ENCODE peak calls at places on chromosomes 12 and 14, in six cellular contexts. G is A549, Y is K562, K is IMR-90, H is GM12878, X is HepG2. E is an unnamed sample.

GRCh38 chr14:101727611-101728010 is 33.9 kb upstream of the PPP2R5C start:
- DNase-seq in G (no peak), Y (no peak), K (no peak), H (no peak), X (no peak), E (no peak)

GRCh38 chr12:42094277-42094676 is 50.4 kb downstream of the GXYLT1 start:
- DNase-seq in G (peak), Y (peak), K (peak), H (no peak), X (no peak), E (no peak)

GRCh38 chr12:10385181-10385613 is 4.6 kb downstream of the KLRK1 start:
- DNase-seq in G (peak), Y (no peak), K (peak), H (no peak), X (peak), E (no peak)

GRCh38 chr12:120365675-120366340 is 3.2 kb downstream of the MSI1 start:
- DNase-seq in G (no peak), Y (no peak), K (no peak), H (no peak), X (peak), E (no peak)

GRCh38 chr12:69585189-69586062 is at the start of gene CCT2:
- DNase-seq in G (peak), Y (peak), K (peak), H (peak), X (peak), E (peak)

GRCh38 chr14:73478684-73479083 is 12.0 kb upstream of the RIOX1 start:
- DNase-seq in G (no peak), Y (no peak), K (no peak), H (no peak), X (peak), E (no peak)

GRCh38 chr14:92644601-92645515 is 103.6 kb downstream of the LGMN start:
- DNase-seq in G (no peak), Y (no peak), K (no peak), H (no peak), X (no peak), E (no peak)

GRCh38 chr14:73674986-73675385 is 30.2 kb downstream of the DNAL1 start:
- DNase-seq in G (no peak), Y (no peak), K (no peak), H (no peak), X (no peak), E (no peak)

GRCh38 chr14:32939254-32940065 is 781 bp downstream of the NPAS3 start:
- DNase-seq in G (no peak), Y (no peak), K (peak), H (no peak), X (no peak), E (peak)

GRCh38 chr12:116142936-116143882 is 134.3 kb downstream of the MED13L start:
- DNase-seq in G (peak), Y (no peak), K (peak), H (no peak), X (no peak), E (no peak)

GRCh38 chr14:80678436-80678835 is 263.1 kb downstream of the CEP128 start:
- DNase-seq in G (no peak), Y (no peak), K (peak), H (no peak), X (no peak), E (no peak)

GRCh38 chr14:92449404-92449975 is 64.1 kb upstream of the RIN3 start:
- DNase-seq in G (no peak), Y (no peak), K (no peak), H (no peak), X (no peak), E (no peak)

DNA sequence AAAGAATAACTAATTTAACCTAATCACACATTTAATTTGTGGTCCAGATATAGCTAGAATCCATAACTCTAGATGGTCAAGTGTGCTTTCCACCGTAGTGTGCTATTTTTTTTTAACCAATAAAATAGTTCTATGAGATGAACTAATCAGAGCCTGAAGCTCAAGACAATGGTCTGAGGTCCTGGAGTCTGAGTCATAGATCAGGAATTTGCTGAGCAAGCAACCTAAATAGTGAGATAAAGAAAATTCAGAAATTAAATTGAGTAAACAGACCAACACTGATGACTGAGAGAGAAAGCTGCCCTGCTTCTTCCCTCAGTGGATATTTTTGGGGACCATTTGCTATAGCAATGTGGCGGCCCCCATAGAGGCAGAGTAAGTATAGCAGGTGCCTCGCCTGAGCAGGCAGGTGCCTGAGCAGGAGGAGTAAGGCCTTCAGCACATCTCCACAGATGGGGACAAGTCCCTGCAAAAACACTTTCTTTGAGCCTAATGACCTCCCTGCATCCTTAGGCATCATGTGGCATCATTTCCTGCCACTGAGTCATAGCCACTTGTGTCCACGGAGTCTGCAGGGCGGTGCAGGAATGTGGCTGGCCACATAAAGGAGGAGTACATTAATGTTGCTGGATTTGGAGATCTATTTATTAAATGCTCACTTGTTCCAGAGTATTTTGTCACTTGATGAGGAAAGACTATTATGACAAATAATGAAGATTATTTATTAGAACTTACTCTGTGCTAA is 13.9 kb upstream of the CLEC4E start:
- DNase-seq in G (peak), Y (no peak), K (peak), H (no peak), X (no peak), E (no peak)
- TF ChIP-seq BHLHE40 in G (no peak), Y (no peak), K (no peak), H (no peak), X (no peak), E (no peak)

DNA sequence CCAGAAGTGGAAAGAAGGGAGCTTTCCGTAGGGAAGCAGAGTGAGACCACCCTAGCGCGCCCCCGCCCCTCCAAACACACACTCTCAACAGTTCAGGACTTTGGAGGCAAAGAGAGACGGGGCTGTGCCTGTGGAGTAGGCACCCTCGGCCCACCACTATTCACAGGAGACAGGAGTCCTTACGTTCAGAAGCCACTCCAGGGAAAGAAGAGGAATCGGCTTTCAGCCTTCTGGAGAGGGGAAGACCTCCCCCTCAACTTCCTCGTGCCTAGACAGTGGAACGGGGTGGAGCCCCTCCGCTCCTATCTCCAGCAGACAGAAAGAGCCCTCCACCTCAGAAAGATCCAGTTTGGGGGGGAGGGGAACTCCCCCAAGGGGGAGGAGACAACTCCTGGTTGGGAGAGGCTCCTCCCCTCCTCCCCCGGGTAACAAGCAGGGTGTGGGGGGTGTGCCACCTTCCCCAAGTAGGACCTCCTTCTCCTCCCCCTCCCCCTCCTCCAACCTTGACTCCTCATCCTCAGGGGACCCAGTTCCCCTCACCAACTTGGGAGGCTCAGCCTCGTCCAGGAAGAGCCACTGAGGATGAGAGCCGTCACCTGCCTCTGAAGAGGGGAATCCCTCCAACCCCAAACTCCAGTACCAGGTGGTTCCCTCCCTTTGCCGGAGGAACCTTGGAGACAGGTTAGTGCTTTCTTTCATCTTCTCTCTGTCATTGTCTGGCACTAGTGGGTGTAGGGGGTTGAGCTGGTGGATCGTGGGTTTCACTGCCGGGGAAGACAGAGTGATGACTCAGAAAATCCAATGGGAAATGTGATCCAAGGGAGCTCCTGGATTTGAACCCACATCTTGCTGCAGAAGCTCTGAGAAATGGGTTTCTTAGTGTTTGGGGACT is 883 bp downstream of the FOXJ2 start:
- DNase-seq in G (peak), Y (peak), K (peak), H (no peak), X (no peak), E (peak)
- TF ChIP-seq BHLHE40 in G (no peak), Y (no peak), K (no peak), H (peak), X (no peak), E (no peak)

GRCh38 chr14:86153480-86153879 is 623.5 kb downstream of the FLRT2 start:
- DNase-seq in G (no peak), Y (no peak), K (no peak), H (no peak), X (no peak), E (no peak)
- TF ChIP-seq BHLHE40 in G (no peak), Y (no peak), K (no peak), H (no peak), X (no peak), E (no peak)

DNA sequence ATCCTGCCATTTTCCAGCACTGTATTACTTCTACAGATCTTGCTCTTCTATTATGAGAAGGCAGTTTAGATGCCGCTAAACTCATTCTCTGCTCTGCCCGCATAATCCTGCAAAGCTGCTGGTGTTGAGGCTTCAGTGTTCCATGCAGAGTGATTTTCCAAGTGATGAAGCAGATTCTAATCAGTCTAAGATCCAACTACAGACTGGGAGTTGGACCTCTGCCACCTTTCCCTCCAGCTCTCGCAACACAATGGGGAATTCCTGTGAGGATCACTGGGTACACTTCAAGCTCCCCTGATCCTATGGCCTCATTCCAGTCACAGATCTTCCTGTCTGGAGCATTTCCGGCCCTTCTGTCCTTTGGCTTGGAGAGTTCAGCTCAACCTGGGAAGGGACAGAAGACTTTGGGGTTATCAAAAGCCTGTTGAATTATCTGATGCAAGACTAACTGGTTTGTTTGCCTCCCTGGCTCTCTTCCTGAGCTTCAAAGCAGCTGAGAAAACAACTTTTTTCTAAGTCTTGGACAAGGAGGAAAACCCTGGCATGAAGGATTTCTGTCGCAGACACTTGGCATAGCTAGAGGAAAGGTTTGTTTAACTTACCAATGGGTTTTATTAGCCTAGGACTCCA is 333.9 kb downstream of the ZFP36L1 start:
- DNase-seq in G (peak), Y (no peak), K (peak), H (no peak), X (peak), E (no peak)
- TF ChIP-seq BHLHE40 in G (no peak), Y (no peak), K (no peak), H (no peak), X (no peak), E (no peak)

DNA sequence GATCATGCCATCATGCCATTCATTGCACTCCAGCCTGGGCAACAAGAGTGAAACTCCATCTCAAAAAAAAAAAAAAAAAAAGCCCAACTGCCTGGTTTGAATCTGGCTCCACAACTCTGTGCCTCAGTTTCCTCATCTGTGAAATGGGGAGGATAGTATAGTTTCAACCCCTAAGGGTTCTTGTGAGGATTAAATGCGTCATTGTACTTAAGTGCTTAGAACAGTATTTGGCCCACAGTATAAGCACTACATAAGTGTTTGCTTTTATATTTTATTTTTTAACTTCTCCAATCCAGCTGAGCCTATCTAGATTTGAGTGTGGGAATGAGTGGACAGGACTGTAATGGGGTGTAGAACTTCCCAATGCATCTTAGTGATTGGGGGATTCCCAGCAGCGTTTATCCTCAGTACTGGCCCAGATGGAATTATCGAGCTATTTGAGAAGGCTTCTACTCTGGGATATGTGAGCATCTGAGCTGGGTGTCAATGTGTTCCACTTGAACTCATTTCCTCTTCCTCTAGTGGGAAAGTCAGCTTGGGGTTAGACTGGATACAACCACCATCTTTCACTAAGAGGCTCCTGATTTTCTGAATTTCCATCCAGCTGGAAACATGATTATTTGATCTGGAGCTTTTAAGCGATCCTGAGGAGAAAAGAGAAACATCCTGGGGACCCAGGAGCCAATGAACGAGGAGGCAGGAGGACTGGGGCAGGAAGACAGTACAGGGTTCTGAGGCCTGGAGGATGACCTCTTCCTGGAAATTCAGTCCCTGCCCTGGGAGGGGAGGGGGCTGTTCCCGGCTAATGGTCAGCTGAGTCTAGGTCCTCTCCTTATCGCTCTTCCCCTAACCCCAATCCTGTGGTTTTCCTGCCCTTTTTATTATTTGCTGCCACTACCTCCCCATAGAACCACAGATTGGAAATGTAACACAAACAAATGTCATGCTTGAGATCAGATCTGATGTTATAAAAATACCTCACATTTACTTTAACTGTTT is 9.3 kb upstream of the ESPL1 start:
- DNase-seq in G (no peak), Y (peak), K (no peak), H (no peak), X (no peak), E (no peak)
- TF ChIP-seq BHLHE40 in G (no peak), Y (no peak), K (no peak), H (no peak), X (no peak), E (no peak)

DNA sequence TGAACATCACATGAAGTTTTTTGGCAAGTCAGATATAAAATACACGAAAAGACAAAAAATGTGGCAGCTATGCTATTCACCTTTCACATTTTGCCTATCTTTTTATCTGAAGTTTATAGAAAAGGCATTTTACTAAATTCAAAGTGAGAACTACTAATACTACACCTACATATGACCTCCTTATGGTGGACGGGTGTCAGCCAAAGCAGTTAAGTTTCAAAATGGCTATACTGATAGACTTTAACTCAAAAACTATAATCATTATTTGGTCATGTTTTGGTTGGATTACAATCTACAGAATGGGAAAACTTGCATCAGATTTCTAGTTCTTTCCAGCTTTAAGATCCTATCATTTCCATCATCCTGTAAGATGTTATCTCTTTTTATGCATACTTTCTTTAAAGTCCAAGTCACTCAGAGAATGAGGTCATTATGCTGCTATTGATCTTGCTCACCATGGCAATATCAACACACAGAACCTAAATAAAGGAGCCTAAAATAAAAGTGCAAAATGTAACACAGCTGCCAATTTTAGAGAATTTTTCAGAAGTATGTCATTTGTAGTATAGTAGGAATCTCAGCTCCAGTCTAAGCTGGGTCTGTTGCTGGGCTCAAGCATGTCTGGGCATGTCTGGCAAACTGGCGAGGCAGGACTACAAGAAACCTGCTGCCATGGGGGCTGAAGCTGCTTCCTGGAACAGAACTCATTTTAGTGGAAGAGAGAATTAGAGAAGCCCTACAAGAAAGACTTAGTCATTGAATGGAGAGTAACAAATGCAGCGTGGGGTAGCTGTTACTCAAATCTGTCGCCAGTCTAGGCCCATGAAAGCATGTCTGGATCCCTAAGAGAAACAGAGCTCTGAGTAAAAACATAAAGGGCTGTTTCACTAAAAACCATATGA is 7.6 kb upstream of the AEBP2 start:
- DNase-seq in G (peak), Y (no peak), K (peak), H (peak), X (no peak), E (no peak)
- TF ChIP-seq BHLHE40 in G (no peak), Y (no peak), K (no peak), H (no peak), X (no peak), E (no peak)